ENCODE peak calls at places on chromosomes 1 and 21, in ten cellular contexts. E is AG10803, L is lower leg skin, T is breast epithelium, R is gastrocnemius medialis, B is psoas muscle, Q is mammary epithelial cell, S is cardiac fibroblast, C is neural progenitor cell, I is stomach. A is an unnamed sample.

GRCh38 chr1:23904748-23905357 is 8.3 kb downstream of the CNR2 start:
- DNase-seq in E (no peak), L (no peak), T (no peak), R (no peak), B (no peak), Q (peak; percentile 62), S (no peak), C (no peak), I (no peak), A (peak; percentile 81)

GRCh38 chr1:34113887-34114286 is 51.1 kb downstream of the CSMD2 start:
- DNase-seq in E (peak; percentile 39), L (no peak), T (no peak), R (no peak), B (no peak), Q (peak; percentile 1), S (peak; percentile 16), C (peak; percentile 68), I (no peak), A (peak; percentile 39)

GRCh38 chr1:80158771-80159170 is 1152.2 kb upstream of the ADGRL4 start:
- DNase-seq in E (no peak), L (no peak), T (no peak), R (no peak), B (no peak), Q (no peak), S (no peak), C (no peak), I (no peak), A (peak; percentile 23)

GRCh38 chr1:209791920-209792319 is 7.6 kb upstream of the C1orf74 start:
- DNase-seq in E (no peak), L (no peak), T (no peak), R (no peak), B (no peak), Q (no peak), S (no peak), C (no peak), I (peak; percentile 38), A (peak; percentile 67)

GRCh38 chr1:87902830-87903614 is 574.3 kb downstream of the LMO4 start:
- DNase-seq in E (peak; percentile 13), L (peak; percentile 22), T (no peak), R (no peak), B (no peak), Q (no peak), S (peak; percentile 74), C (peak; percentile 23), I (no peak), A (no peak)

GRCh38 chr1:165452336-165453130 is 7.6 kb upstream of the RXRG start:
- DNase-seq in E (no peak), L (no peak), T (no peak), R (no peak), B (no peak), Q (no peak), S (no peak), C (no peak), I (no peak), A (no peak)

GRCh38 chr1:246947255-246947654 is 15.5 kb upstream of the AHCTF1 start:
- DNase-seq in E (peak; percentile 49), L (peak; percentile 78), T (no peak), R (peak; percentile 61), B (peak; percentile 55), Q (peak; percentile 35), S (peak; percentile 91), C (no peak), I (peak; percentile 26), A (peak; percentile 19)

GRCh38 chr1:157132602-157133167 is 5.5 kb downstream of the ETV3 start:
- DNase-seq in E (no peak), L (no peak), T (no peak), R (no peak), B (no peak), Q (peak; percentile 84), S (no peak), C (no peak), I (no peak), A (peak; percentile 92)

GRCh38 chr1:74412244-74412643 is 100.2 kb downstream of the LRRC53 start:
- DNase-seq in E (no peak), L (no peak), T (no peak), R (no peak), B (no peak), Q (no peak), S (no peak), C (no peak), I (no peak), A (no peak)

GRCh38 chr21:25909341-25909740 is 174.6 kb downstream of the GABPA start:
- DNase-seq in E (no peak), L (no peak), T (no peak), R (no peak), B (no peak), Q (no peak), S (no peak), C (no peak), I (no peak), A (no peak)

GRCh38 chr21:37496972-37497371 is 130.4 kb downstream of the DYRK1A start:
- DNase-seq in E (peak; percentile 13), L (no peak), T (no peak), R (no peak), B (no peak), Q (no peak), S (peak; percentile 36), C (no peak), I (no peak), A (peak; percentile 23)
- TF ChIP-seq CTCF in E (peak; percentile 33), L (no peak), T (no peak), R (peak; percentile 22), B (peak; percentile 33), Q (peak; percentile 37), S (peak; percentile 27), C (peak; percentile 45), I (no peak), A (peak; percentile 19)

GRCh38 chr1:115771094-115771846 is 2.8 kb upstream of the CASQ2 start:
- DNase-seq in E (no peak), L (no peak), T (no peak), R (no peak), B (no peak), Q (peak; percentile 67), S (no peak), C (no peak), I (peak; percentile 28), A (peak; percentile 85)
- H3K4me3 ChIP-seq in E (no peak overlapping the region), L (no peak overlapping the region), T (no peak overlapping the region), R (peak overlapping the region; percentile 21), B (peak overlapping the region; percentile 15), Q (no peak overlapping the region), S (no peak overlapping the region), C (peak overlapping the region; percentile 21), I (peak overlapping the region; percentile 23), A (no peak overlapping the region)

DNA sequence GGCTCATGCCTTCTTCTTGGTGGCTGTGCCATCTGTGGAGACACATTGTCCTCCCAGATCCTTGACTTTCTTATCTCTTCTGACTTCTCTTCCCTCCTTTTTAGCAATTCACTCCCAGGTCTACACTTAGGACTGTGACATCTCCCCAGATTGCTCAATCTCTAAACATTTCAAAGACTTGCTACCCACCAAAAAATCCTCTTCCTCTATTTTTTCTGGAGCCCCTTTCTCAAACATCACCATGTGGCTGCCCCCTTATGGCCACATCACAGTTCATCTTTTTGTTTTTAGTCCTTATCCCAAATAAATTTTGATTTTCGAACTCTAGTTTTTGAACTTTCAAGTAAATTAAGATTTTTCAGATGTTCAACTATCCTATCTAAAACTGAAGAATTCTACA is 148.6 kb upstream of the HOOK1 start:
- DNase-seq in E (no peak), L (no peak), T (no peak), R (no peak), B (no peak), Q (no peak), S (no peak), C (no peak), I (no peak), A (no peak)
- TF ChIP-seq CTCF in E (peak; percentile 9), L (no peak), T (no peak), R (no peak), B (no peak), Q (no peak), S (peak; percentile 1), C (no peak), I (no peak), A (no peak)

GRCh38 chr1:205543351-205544305 is 39.2 kb downstream of the CDK18 start:
- DNase-seq in E (peak; percentile 80), L (peak; percentile 68), T (peak; percentile 81), R (no peak), B (peak; percentile 80), Q (peak; percentile 91), S (peak; percentile 95), C (peak; percentile 94), I (peak; percentile 82), A (peak; percentile 89)
- H3K4me3 ChIP-seq in E (peak overlapping the region; percentile 47), L (no peak overlapping the region), T (peak overlapping the region; percentile 32), R (peak overlapping the region; percentile 31), B (peak overlapping the region; percentile 5), Q (peak overlapping the region; percentile 19), S (peak overlapping the region; percentile 22), C (peak overlapping the region; percentile 38), I (peak overlapping the region; percentile 33), A (no peak overlapping the region)

GRCh38 chr1:205536759-205537361 is 32.4 kb downstream of the CDK18 start:
- DNase-seq in E (no peak), L (no peak), T (no peak), R (no peak), B (peak; percentile 1), Q (no peak), S (no peak), C (no peak), I (peak; percentile 85), A (no peak)
- TF ChIP-seq CTCF in E (no peak), L (no peak), T (no peak), R (no peak), B (no peak), Q (no peak), S (no peak), C (no peak), I (no peak), A (no peak)

GRCh38 chr1:8419861-8420260 is 101.9 kb downstream of the SLC45A1 start:
- DNase-seq in E (no peak), L (no peak), T (no peak), R (peak; percentile 81), B (no peak), Q (no peak), S (no peak), C (peak; percentile 53), I (no peak), A (no peak)
- H3K4me3 ChIP-seq in E (no peak overlapping the region), L (no peak overlapping the region), T (peak overlapping the region; percentile 97), R (peak overlapping the region; percentile 91), B (peak overlapping the region; percentile 90), Q (no peak overlapping the region), S (peak overlapping the region; percentile 76), C (peak overlapping the region; percentile 26), I (peak overlapping the region; percentile 73), A (no peak overlapping the region)

DNA sequence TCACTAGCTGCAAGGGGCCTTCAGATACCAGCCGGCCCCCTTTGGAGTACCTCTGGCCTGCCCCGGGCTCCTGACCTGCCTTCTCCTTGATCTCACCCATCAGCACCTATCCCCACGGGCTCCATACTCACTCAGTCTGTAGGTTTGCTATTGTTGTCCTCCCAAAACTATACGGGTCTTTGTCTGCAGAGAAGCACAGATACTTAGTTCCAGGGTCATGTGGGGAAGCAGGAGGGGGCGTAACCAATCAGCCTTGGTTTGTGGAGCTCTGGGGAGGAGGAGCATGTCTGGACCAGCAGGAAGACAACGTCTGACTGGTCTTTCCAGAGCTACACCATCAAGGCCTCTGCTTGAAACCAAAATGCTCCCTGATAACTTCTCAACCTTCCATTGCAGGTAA is 15.2 kb downstream of the TMEM63A start:
- DNase-seq in E (no peak), L (no peak), T (no peak), R (no peak), B (no peak), Q (no peak), S (no peak), C (no peak), I (no peak), A (no peak)
- TF ChIP-seq CTCF in E (no peak), L (no peak), T (no peak), R (no peak), B (no peak), Q (no peak), S (no peak), C (no peak), I (no peak), A (no peak)

A was measured in epithelial cell of esophagus.